ENCODE peak calls at places on chromosomes 5 and 9, in eight cellular contexts. T is tibial artery, X is progenitor cell of endocrine pancreas, S is HFF-Myc, G is fibroblast of pulmonary artery, E is lung, O is gastrocnemius medialis, U is psoas muscle. D is an unnamed sample.

GRCh38 chr5:181024245-181025029 is 15.6 kb upstream of the BTNL9 start:
- DNase-seq in T (no peak), X (no peak), S (no peak), G (no peak), E (no peak), O (no peak), U (no peak), D (peak)

GRCh38 chr5:141208478-141208877 is at the start of gene PCDHB12:
- DNase-seq in T (no peak), X (no peak), S (no peak), G (peak), E (no peak), O (no peak), U (no peak), D (no peak)

GRCh38 chr9:82882133-82882532 is 180.8 kb downstream of the RASEF start:
- DNase-seq in T (no peak), X (no peak), S (peak), G (no peak), E (no peak), O (no peak), U (no peak), D (no peak)

GRCh38 chr5:76291305-76292077 is 111.6 kb upstream of the IQGAP2 start:
- DNase-seq in T (no peak), X (no peak), S (no peak), G (no peak), E (no peak), O (no peak), U (no peak), D (no peak)

GRCh38 chr5:168727547-168728120 is 148.5 kb upstream of the PANK3 start:
- DNase-seq in T (no peak), X (no peak), S (no peak), G (no peak), E (no peak), O (no peak), U (no peak), D (no peak)

GRCh38 chr5:147882586-147883313 is 4.2 kb downstream of the SCGB3A2 start:
- DNase-seq in T (no peak), X (no peak), S (no peak), G (peak), E (no peak), O (no peak), U (no peak), D (no peak)

GRCh38 chr5:131466171-131466766 is 168.8 kb downstream of the RAPGEF6 start:
- DNase-seq in T (no peak), X (no peak), S (peak), G (peak), E (no peak), O (no peak), U (no peak), D (no peak)

GRCh38 chr5:73266925-73267775 is 94.2 kb downstream of the TMEM174 start:
- DNase-seq in T (no peak), X (no peak), S (no peak), G (no peak), E (no peak), O (no peak), U (no peak), D (no peak)

GRCh38 chr9:136848393-136849037 is 694 bp upstream of the PHPT1 start:
- DNase-seq in T (no peak), X (no peak), S (no peak), G (no peak), E (no peak), O (no peak), U (no peak), D (no peak)

GRCh38 chr5:177005619-177006264 is 837 bp downstream of the UIMC1 start:
- DNase-seq in T (peak), X (peak), S (no peak), G (peak), E (peak), O (peak), U (peak), D (no peak)

GRCh38 chr9:126612813-126613641 is 701 bp upstream of the LMX1B start:
- DNase-seq in T (peak), X (no peak), S (no peak), G (no peak), E (no peak), O (no peak), U (no peak), D (peak)

GRCh38 chr5:132274050-132274869 is 16.8 kb downstream of the PDLIM4 start:
- DNase-seq in T (no peak), X (no peak), S (no peak), G (no peak), E (no peak), O (no peak), U (no peak), D (no peak)

GRCh38 chr5:52063186-52063585 is 679.9 kb downstream of the ISL1 start:
- DNase-seq in T (no peak), X (no peak), S (no peak), G (no peak), E (no peak), O (no peak), U (no peak), D (no peak)

GRCh38 chr5:121954086-121954485 is 7.7 kb upstream of the SRFBP1 start:
- DNase-seq in T (no peak), X (no peak), S (no peak), G (no peak), E (no peak), O (no peak), U (no peak), D (peak)

GRCh38 chr5:160692272-160692671 is 159.7 kb downstream of the ATP10B start:
- DNase-seq in T (no peak), X (no peak), S (no peak), G (no peak), E (no peak), O (no peak), U (no peak), D (no peak)

GRCh38 chr9:112332977-112333638 is at the start of gene PTBP3:
- DNase-seq in T (peak), X (peak), S (no peak), G (peak), E (peak), O (peak), U (peak), D (peak)

GRCh38 chr9:12972608-12973589 is 198.1 kb downstream of the LURAP1L start:
- DNase-seq in T (no peak), X (no peak), S (no peak), G (peak), E (no peak), O (no peak), U (no peak), D (no peak)

GRCh38 chr9:22413884-22414283 is 32.7 kb upstream of the DMRTA1 start:
- DNase-seq in T (no peak), X (no peak), S (no peak), G (no peak), E (no peak), O (no peak), U (no peak), D (no peak)

GRCh38 chr5:150989695-150990094 is 30.7 kb upstream of the GPX3 start:
- DNase-seq in T (no peak), X (no peak), S (no peak), G (peak), E (no peak), O (no peak), U (no peak), D (no peak)
- TF ChIP-seq CTCF in T (no peak), X (no peak), S (peak), G (peak), E (no peak), O (no peak), U (no peak), D (peak)

GRCh38 chr9:75974006-75974766 is 83.7 kb downstream of the PCSK5 start:
- DNase-seq in T (no peak), X (no peak), S (no peak), G (no peak), E (no peak), O (no peak), U (no peak), D (no peak)

GRCh38 chr9:75976549-75976948 is 86.1 kb downstream of the PCSK5 start:
- DNase-seq in T (no peak), X (no peak), S (no peak), G (no peak), E (no peak), O (no peak), U (no peak), D (no peak)

GRCh38 chr9:75983320-75983719 is 92.8 kb downstream of the PCSK5 start:
- DNase-seq in T (no peak), X (no peak), S (no peak), G (no peak), E (no peak), O (no peak), U (no peak), D (no peak)

DNA sequence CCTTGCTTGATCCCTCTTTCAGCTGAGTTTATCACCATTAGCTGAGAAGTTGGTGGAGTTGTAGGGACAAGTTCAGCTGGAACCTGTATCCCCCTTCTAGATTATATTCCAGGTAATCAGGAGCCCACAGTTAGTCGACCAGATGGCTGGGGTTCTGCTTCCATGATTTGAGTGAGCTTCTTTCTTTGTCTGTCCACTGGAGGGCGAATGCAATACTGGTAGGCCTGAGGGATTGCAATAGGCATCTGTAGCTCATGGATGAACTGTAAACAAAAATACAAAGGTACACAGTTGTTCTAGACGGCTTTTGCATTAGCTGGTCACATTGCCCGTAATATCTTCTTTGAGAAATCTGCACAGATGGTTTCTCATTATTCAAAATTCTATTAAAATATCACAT is 88.9 kb downstream of the PCSK5 start:
- DNase-seq in T (no peak), X (no peak), S (peak), G (peak), E (no peak), O (no peak), U (no peak), D (no peak)
- TF ChIP-seq CTCF in T (no peak), X (peak), S (peak), G (peak), E (no peak), O (no peak), U (no peak), D (peak)

GRCh38 chr5:60927450-60927849 is 17.4 kb downstream of the ERCC8 start:
- DNase-seq in T (no peak), X (no peak), S (no peak), G (no peak), E (no peak), O (no peak), U (no peak), D (no peak)

GRCh38 chr5:60929024-60929423 is 15.8 kb downstream of the ERCC8 start:
- DNase-seq in T (no peak), X (no peak), S (no peak), G (peak), E (no peak), O (no peak), U (no peak), D (no peak)
- TF ChIP-seq CTCF in T (no peak), X (peak), S (peak), G (peak), E (no peak), O (no peak), U (no peak), D (peak)

GRCh38 chr9:121372563-121373400 is 2.7 kb upstream of the STOM start:
- DNase-seq in T (peak), X (no peak), S (no peak), G (peak), E (no peak), O (peak), U (no peak), D (no peak)

GRCh38 chr9:121372239-121372562 is 2.2 kb upstream of the STOM start:
- DNase-seq in T (no peak), X (no peak), S (no peak), G (no peak), E (no peak), O (no peak), U (no peak), D (no peak)

GRCh38 chr9:121371495-121371911 is 1.5 kb upstream of the STOM start:
- DNase-seq in T (no peak), X (no peak), S (no peak), G (no peak), E (no peak), O (no peak), U (no peak), D (no peak)

GRCh38 chr9:121367651-121368510 is 2.2 kb downstream of the STOM start:
- DNase-seq in T (no peak), X (no peak), S (no peak), G (no peak), E (no peak), O (no peak), U (no peak), D (no peak)

DNA sequence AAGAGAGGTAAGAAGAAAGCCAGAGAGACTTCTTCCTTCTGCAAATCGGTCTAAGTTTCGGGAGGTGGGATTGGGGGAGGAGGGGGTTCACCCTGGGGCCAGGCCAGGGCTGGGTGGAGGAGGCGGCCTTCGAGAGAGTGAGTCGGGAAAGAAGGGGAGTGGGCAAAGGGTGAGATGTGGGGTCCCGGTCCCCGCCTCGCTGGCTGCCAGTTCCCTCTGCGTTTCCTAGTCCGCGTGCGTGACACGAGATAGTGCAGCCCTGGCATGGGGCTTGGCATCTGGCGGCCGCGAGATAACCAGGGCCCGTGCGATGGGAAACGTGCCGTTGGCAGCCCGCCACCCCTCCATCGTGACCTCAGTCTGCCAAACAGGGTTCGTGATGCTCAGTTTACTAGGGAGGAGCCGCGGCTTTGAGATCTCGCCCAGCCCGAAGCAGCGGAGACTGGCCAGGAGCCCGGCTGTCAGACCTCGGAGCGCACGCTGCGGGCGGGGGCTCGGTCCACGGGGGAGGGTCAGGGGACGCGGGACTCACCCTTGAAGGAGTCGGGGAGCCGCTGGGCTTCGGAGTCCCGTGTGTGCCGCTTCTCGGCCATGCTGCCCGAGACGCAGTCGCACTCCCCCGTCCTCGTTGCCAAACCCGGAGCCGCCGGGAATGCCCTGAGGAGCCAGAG is at the start of gene STOM:
- DNase-seq in T (peak), X (no peak), S (peak), G (peak), E (peak), O (peak), U (peak), D (peak)
- TF ChIP-seq CTCF in T (no peak), X (no peak), S (no peak), G (no peak), E (no peak), O (no peak), U (no peak), D (no peak)

DNA sequence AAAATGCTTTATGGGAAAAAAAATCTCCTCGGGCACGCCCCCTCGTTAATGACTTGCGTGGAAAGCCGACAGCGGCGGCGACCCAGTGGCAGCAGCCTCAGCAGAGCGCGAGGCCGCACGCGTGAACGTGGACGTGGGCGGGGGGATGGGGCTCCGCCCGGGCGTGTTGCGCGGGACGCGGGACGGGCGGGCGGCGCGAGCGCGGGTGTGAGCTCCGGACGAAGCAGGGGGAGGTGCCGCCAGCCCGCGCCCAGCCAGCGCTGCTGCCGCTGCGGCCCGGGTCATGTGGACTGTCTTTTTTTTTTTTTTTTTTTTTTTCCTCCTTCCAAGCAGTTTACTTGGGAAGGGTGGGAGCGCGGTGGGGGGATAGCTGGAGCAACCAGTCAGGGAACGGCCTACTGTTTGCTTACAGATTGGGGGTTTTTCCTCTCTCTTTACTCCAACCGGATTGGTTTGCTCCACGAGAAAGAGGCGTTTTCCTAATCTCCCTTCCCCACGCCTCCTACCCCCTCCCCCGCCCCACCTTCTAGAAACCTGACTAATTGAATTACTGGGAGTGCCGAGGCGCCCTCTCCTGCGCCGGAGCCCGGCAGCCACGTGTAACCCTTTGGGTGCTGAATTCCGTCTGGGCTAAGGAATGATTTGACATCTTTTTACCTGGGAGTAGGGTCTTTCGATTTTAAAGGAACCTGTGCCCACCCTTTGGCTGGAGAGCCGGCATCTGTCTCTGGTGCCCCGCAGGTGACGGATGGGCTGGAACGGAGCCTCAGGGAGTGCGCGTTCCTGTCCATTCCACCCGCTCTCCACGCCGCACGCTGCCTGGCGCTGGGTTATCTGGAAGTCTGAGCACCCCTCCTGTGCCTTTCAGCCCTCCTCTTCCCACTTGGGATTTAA is 1.7 kb upstream of the EFNA5 start:
- DNase-seq in T (peak), X (peak), S (no peak), G (peak), E (peak), O (no peak), U (peak), D (peak)
- TF ChIP-seq CTCF in T (no peak), X (no peak), S (no peak), G (no peak), E (no peak), O (no peak), U (no peak), D (no peak)

GRCh38 chr5:66872688-66873333 is 276.6 kb downstream of the MAST4 start:
- DNase-seq in T (no peak), X (no peak), S (no peak), G (no peak), E (no peak), O (no peak), U (no peak), D (no peak)
- TF ChIP-seq CTCF in T (no peak), X (no peak), S (no peak), G (no peak), E (no peak), O (no peak), U (no peak), D (no peak)

GRCh38 chr9:38066907-38067610 is 2.0 kb downstream of the SHB start:
- DNase-seq in T (peak), X (no peak), S (no peak), G (peak), E (peak), O (no peak), U (peak), D (no peak)

GRCh38 chr9:38067611-38067891 is 1.5 kb downstream of the SHB start:
- DNase-seq in T (no peak), X (no peak), S (no peak), G (no peak), E (no peak), O (no peak), U (peak), D (no peak)

GRCh38 chr9:38068866-38069628 is at the start of gene SHB:
- DNase-seq in T (peak), X (peak), S (no peak), G (peak), E (peak), O (peak), U (peak), D (no peak)

GRCh38 chr9:38067892-38068615 is 973 bp downstream of the SHB start:
- DNase-seq in T (no peak), X (no peak), S (no peak), G (no peak), E (no peak), O (no peak), U (peak), D (no peak)

GRCh38 chr9:38068616-38068865 is 486 bp downstream of the SHB start:
- DNase-seq in T (no peak), X (no peak), S (no peak), G (peak), E (no peak), O (no peak), U (no peak), D (no peak)
- TF ChIP-seq CTCF in T (no peak), X (peak), S (peak), G (peak), E (no peak), O (peak), U (peak), D (no peak)

GRCh38 chr5:478355-478981 is 35.5 kb downstream of the EXOC3 start:
- DNase-seq in T (no peak), X (no peak), S (no peak), G (no peak), E (no peak), O (no peak), U (no peak), D (no peak)
- TF ChIP-seq CTCF in T (no peak), X (no peak), S (no peak), G (no peak), E (no peak), O (no peak), U (no peak), D (no peak)

GRCh38 chr5:112372543-112372942 is 46.5 kb downstream of the EPB41L4A start:
- DNase-seq in T (no peak), X (no peak), S (no peak), G (no peak), E (no peak), O (no peak), U (no peak), D (no peak)
- TF ChIP-seq CTCF in T (no peak), X (no peak), S (no peak), G (no peak), E (no peak), O (no peak), U (no peak), D (peak)

D was measured in chondrocyte.